ENCODE peak calls at places on chromosome 2, in six cellular contexts. W is fibroblast of lung, Z is SJSA1, V is spleen, O is neural progenitor cell, G is body of pancreas. I is an unnamed sample. For H3K4me1 and H3K27me3, the result is how much of the 10 kb centered on the place peaks cover.

GRCh38 chr2:149598014-149598395 is 10.4 kb upstream of the MMADHC start:
- DNase-seq in W (peak), Z (no peak), V (no peak), O (no peak), G (no peak), I (peak)

GRCh38 chr2:30147715-30148611 is 1.2 kb downstream of the YPEL5 start:
- DNase-seq in W (peak), Z (peak), V (peak), O (peak), G (peak), I (peak)

GRCh38 chr2:160592401-160592800 is 98.8 kb upstream of the RBMS1 start:
- DNase-seq in W (no peak), Z (no peak), V (no peak), O (no peak), G (no peak), I (no peak)

GRCh38 chr2:166331468-166331867 is 44.3 kb downstream of the SCN9A start:
- DNase-seq in W (no peak), Z (no peak), V (no peak), O (no peak), G (no peak), I (no peak)

GRCh38 chr2:169438476-169438875 is 40.8 kb upstream of the BBS5 start:
- DNase-seq in W (no peak), Z (no peak), V (no peak), O (peak), G (no peak), I (no peak)

GRCh38 chr2:212328712-212329496 is 209.7 kb downstream of the ERBB4 start:
- DNase-seq in W (no peak), Z (no peak), V (no peak), O (no peak), G (no peak), I (no peak)

GRCh38 chr2:27729198-27729597 is 42.3 kb upstream of the MRPL33 start:
- DNase-seq in W (no peak), Z (no peak), V (no peak), O (no peak), G (no peak), I (no peak)

GRCh38 chr2:105744091-105744908 is 412 bp upstream of the NCK2 start:
- DNase-seq in W (peak), Z (peak), V (peak), O (peak), G (peak), I (peak)

GRCh38 chr2:191020742-191021381 is 6.9 kb upstream of the STAT1 start:
- DNase-seq in W (peak), Z (peak), V (no peak), O (no peak), G (peak), I (no peak)

GRCh38 chr2:43842866-43843226 is 4.1 kb downstream of the ABCG8 start:
- DNase-seq in W (no peak), Z (no peak), V (no peak), O (no peak), G (no peak), I (no peak)

GRCh38 chr2:48347712-48348111 is 182.2 kb upstream of the STON1 start:
- DNase-seq in W (peak), Z (no peak), V (no peak), O (no peak), G (no peak), I (peak)

GRCh38 chr2:207163815-207164747 is 1.7 kb downstream of the KLF7 start:
- DNase-seq in W (peak), Z (peak), V (peak), O (peak), G (peak), I (peak)

GRCh38 chr2:36358317-36358659 is 2.7 kb downstream of the CRIM1 start:
- DNase-seq in W (peak), Z (peak), V (no peak), O (no peak), G (no peak), I (no peak)

GRCh38 chr2:148814143-148814852 is 60.7 kb upstream of the KIF5C start:
- DNase-seq in W (peak), Z (peak), V (no peak), O (no peak), G (peak), I (peak)

GRCh38 chr2:127545796-127546195 is 10.3 kb downstream of the MYO7B start:
- DNase-seq in W (no peak), Z (no peak), V (no peak), O (no peak), G (no peak), I (no peak)

GRCh38 chr2:8416836-8417832 is 264.7 kb upstream of the ID2 start:
- DNase-seq in W (no peak), Z (no peak), V (no peak), O (no peak), G (no peak), I (no peak)

GRCh38 chr2:197915548-197916265 is 111.3 kb downstream of the PLCL1 start:
- DNase-seq in W (peak), Z (no peak), V (no peak), O (no peak), G (no peak), I (no peak)

GRCh38 chr2:126329152-126329551 is 326.8 kb upstream of the GYPC start:
- DNase-seq in W (no peak), Z (no peak), V (no peak), O (no peak), G (no peak), I (no peak)

GRCh38 chr2:161161074-161161577 is 898 bp downstream of the TANK start:
- DNase-seq in W (no peak), Z (no peak), V (no peak), O (peak), G (no peak), I (no peak)

GRCh38 chr2:192414794-192415193 is 220.1 kb upstream of the TMEFF2 start:
- DNase-seq in W (no peak), Z (no peak), V (peak), O (no peak), G (no peak), I (no peak)

GRCh38 chr2:174753038-174753633 is 11.1 kb downstream of the CHRNA1 start:
- DNase-seq in W (no peak), Z (no peak), V (no peak), O (no peak), G (no peak), I (no peak)

GRCh38 chr2:184041077-184041476 is 557.3 kb upstream of the ZNF804A start:
- DNase-seq in W (peak), Z (no peak), V (no peak), O (no peak), G (no peak), I (no peak)

GRCh38 chr2:54904836-54905235 is 145.4 kb downstream of the RTN4 start:
- DNase-seq in W (no peak), Z (no peak), V (no peak), O (no peak), G (peak), I (no peak)

GRCh38 chr2:236874866-236875481 is 210.7 kb upstream of the COPS8 start:
- DNase-seq in W (no peak), Z (no peak), V (no peak), O (no peak), G (no peak), I (peak)

GRCh38 chr2:238999290-238999741 is 151.4 kb downstream of the TWIST2 start:
- DNase-seq in W (peak), Z (peak), V (peak), O (no peak), G (peak), I (no peak)

GRCh38 chr2:73033142-73033765 is 38.3 kb downstream of the SFXN5 start:
- DNase-seq in W (no peak), Z (no peak), V (no peak), O (no peak), G (no peak), I (no peak)
- H3K4me1 ChIP-seq in W (under half), Z (under half), V (under half), O (under half), G (under half), I (under half)

DNA sequence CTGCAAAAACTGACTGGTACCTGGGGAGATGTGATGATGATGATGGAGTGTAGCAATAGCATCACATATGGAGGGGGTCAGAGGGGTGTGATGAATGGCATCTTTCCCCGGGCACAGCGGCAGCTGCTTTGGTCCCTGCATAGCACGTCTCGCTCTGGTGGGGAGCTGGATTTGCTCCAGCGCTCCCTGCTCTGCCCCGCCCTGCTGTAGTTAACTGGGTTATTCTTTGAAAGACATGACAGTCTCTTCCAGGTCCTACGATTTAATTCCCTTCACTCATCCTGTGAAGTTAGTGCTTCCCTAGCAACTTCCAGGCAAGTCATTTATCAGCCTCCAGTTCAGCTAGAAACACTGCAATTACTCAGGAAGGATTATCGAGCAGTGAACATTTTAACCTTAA is 463.1 kb downstream of the TSN start:
- DNase-seq in W (no peak), Z (no peak), V (no peak), O (no peak), G (no peak), I (no peak)
- H3K27me3 ChIP-seq in W (under half), Z (under half), V (under half), O (under half), G (under half), I (under half)

GRCh38 chr2:216687646-216688045 is 7.7 kb downstream of the IGFBP5 start:
- DNase-seq in W (no peak), Z (no peak), V (no peak), O (peak), G (no peak), I (no peak)

GRCh38 chr2:216690451-216691209 is 4.7 kb downstream of the IGFBP5 start:
- DNase-seq in W (peak), Z (no peak), V (no peak), O (peak), G (no peak), I (peak)

GRCh38 chr2:216687111-216687510 is 8.2 kb downstream of the IGFBP5 start:
- DNase-seq in W (no peak), Z (no peak), V (no peak), O (no peak), G (no peak), I (no peak)

GRCh38 chr2:216689397-216689796 is 6.0 kb downstream of the IGFBP5 start:
- DNase-seq in W (no peak), Z (no peak), V (no peak), O (no peak), G (no peak), I (no peak)

DNA sequence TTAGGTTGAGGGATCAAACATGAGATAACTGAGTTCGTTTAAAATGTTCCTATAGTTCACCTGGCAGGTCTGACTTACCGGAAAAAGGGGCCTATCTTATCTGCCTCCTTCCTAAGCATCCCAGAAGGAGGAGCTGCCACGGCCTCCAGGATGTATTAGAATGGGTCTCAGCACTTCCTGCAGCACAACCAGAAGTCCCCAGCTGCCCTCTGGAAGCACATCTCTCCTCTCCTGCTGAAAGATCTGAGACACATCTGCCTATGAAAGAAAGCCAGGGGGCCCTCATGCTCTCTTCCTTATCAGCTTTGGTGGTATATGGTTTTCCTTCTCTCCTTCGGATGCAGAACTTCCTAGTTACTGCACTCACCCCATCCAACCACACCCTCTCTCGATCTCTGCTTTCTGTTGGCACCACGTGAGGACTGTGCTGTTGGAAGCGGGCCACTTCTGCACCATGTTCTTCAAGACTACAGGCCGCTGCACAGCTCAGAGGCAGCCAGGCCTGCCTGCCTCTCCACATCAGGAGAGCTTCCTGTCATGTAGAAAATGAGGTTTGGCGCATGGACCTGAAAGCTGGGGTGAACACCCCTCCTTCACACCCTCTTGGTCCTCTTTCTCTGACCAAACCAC is 6.5 kb downstream of the IGFBP5 start:
- DNase-seq in W (no peak), Z (no peak), V (no peak), O (no peak), G (no peak), I (no peak)
- H3K4me1 ChIP-seq in W (under half), Z (under half), V (under half), O (under half), G (under half), I (under half)

DNA sequence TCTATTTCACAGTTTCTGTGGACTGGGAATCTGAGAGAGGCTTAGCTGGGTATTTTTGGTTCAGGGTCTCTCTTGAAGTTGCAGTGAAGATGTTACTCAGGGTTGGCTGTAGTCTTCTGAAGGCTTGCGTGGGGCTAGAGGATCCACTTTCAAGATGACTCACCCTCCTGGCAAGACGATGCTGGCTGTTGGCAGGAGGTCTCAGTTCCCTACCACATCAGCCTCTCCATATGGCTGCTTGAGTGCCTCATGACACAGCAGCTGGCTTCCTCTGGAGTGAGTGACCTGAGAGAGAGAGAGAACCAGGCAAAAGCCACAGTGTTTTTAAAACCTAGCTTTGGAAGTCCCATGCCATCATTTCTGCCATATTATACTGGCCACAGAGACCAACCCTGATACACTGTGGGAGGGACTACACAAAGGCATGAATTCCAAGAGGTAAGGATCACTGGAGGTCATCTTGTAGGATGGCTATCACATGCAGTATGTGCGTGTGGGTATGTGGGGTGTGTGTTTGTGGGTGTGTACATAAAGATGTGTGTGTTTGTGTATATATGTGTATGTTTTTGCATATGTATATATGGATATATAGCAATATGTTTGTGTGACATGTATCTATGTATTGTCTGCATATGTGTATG is 25.1 kb downstream of the DNPEP start:
- DNase-seq in W (peak), Z (peak), V (no peak), O (no peak), G (peak), I (peak)
- H3K27me3 ChIP-seq in W (under half), Z (under half), V (under half), O (under half), G (under half), I (under half)

GRCh38 chr2:222887124-222887523 is 26.3 kb downstream of the ACSL3 start:
- DNase-seq in W (peak), Z (no peak), V (no peak), O (no peak), G (no peak), I (no peak)
- H3K4me1 ChIP-seq in W (under half), Z (under half), V (under half), O (under half), G (half or more), I (under half)

DNA sequence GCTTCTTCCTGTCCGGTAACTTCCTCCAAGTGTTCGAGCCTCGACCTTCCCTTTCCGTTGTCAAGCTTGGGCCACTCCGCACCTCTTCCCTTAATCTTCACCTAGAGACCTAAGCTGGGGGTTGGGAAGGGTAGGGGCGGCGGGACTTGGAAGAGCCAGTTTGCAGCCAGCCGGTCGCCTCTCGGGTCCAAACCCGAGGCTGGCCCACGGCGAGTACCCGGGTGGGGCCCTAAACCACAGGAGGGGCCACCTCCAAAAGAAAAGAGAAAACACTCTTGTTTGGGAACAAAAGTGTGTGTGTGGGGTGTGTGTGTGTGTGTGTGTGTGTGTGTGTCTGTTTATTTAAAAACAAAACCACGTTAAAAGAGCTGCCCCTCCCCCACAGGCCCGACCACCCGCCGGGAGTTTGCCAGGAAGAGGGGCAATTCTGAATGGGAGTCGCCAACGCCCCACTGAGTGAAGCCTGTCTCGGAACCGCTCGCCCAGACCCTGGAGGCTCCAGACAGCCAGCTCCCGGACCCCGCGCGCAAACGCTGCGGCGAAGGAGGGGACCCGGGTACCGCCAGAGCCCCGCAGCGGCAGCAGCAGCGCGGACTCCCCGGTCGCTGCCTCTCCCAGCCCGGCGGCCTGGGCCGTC is 476 bp upstream of the RHOB start:
- DNase-seq in W (no peak), Z (no peak), V (peak), O (peak), G (no peak), I (no peak)
- H3K27me3 ChIP-seq in W (under half), Z (under half), V (under half), O (half or more), G (under half), I (under half)

GRCh38 chr2:16211341-16211740 is 271.0 kb downstream of the MYCN start:
- DNase-seq in W (no peak), Z (no peak), V (no peak), O (no peak), G (no peak), I (no peak)
- H3K4me1 ChIP-seq in W (under half), Z (under half), V (under half), O (under half), G (under half), I (half or more)

GRCh38 chr2:13681936-13682335 is 950.6 kb upstream of the LRATD1 start:
- DNase-seq in W (peak), Z (no peak), V (no peak), O (no peak), G (no peak), I (no peak)
- H3K27me3 ChIP-seq in W (under half), Z (under half), V (under half), O (under half), G (under half), I (under half)

DNA sequence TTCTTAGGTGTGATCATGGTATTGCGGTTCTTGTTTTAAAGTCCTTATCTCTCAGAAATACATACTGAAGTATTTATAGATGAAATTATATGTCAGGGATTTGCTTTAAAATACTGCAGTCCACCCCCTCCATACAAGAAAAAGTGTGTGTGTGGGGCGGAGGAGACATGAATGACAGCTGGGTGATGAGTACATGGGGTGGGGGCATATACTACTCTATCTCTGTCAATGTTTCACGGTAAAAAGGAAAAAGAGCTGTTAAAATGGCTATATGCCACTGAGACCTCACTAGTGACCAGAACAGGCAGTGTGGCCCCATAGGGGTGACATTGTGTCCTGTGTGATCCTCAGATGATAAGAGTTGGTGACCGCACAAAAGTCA is 54.1 kb downstream of the SPRED2 start:
- DNase-seq in W (no peak), Z (no peak), V (no peak), O (no peak), G (no peak), I (no peak)
- H3K4me1 ChIP-seq in W (under half), Z (half or more), V (under half), O (under half), G (under half), I (under half)

GRCh38 chr2:225041871-225042799 is at the start of gene DOCK10:
- DNase-seq in W (peak), Z (peak), V (peak), O (peak), G (peak), I (peak)
- H3K27me3 ChIP-seq in W (under half), Z (under half), V (under half), O (half or more), G (under half), I (under half)

I was measured in SJCRH30.